ENCODE peak calls at places on chromosome 17, in five cellular contexts. U is T-helper 2 cell; J is activated T-cell treated with anti-CD3 and anti-CD28 coated beads, Interleukin-2, amount 50 U/mL, for 4 hours; N is NCI-H1417; Y is cardiac fibroblast. T is an unnamed sample.

GRCh38 chr17:77366558-77367245 is 225.9 kb downstream of the SEC14L1 start:
- DNase-seq in U (no peak), J (no peak), N (no peak), Y (peak), T (peak)

GRCh38 chr17:4607261-4607731 is 23.0 kb downstream of the SMTNL2 start:
- DNase-seq in U (no peak), J (no peak), N (no peak), Y (peak), T (no peak)

GRCh38 chr17:77369544-77369971 is 228.8 kb downstream of the SEC14L1 start:
- DNase-seq in U (no peak), J (no peak), N (no peak), Y (no peak), T (no peak)

GRCh38 chr17:57519199-57519598 is 225.9 kb downstream of the CCDC182 start:
- DNase-seq in U (no peak), J (no peak), N (peak), Y (no peak), T (peak)

GRCh38 chr17:1211287-1211686 is 31.5 kb upstream of the ABR start:
- DNase-seq in U (no peak), J (no peak), N (no peak), Y (no peak), T (no peak)

GRCh38 chr17:47315451-47316266 is 8.1 kb upstream of the EFCAB13 start:
- DNase-seq in U (no peak), J (no peak), N (peak), Y (peak), T (peak)

GRCh38 chr17:9241371-9241712 is 220.0 kb downstream of the NTN1 start:
- DNase-seq in U (no peak), J (no peak), N (no peak), Y (peak), T (peak)

GRCh38 chr17:62724398-62725146 is 83.5 kb downstream of the MARCHF10 start:
- DNase-seq in U (peak), J (peak), N (no peak), Y (no peak), T (peak)

T was measured in fibroblast of villous mesenchyme.